ENCODE peak calls at places on chromosomes 16 and 17, in four cellular contexts. I is CD4-positive, alpha-beta memory T cell; V is CD8-positive, alpha-beta T cell; M is astrocyte. D is an unnamed sample.

GRCh38 chr17:63542942-63543821 is 7.1 kb upstream of the DCAF7 start:
- DNase-seq in I (no peak), M (no peak), V (no peak), D (no peak)

GRCh38 chr16:49556252-49557069 is 182.9 kb downstream of the C16orf78 start:
- DNase-seq in I (no peak), M (peak; percentile 35), V (no peak), D (no peak)

GRCh38 chr17:19364699-19365498 is 2.4 kb upstream of the B9D1 start:
- DNase-seq in M (no peak), I (no peak), V (no peak), D (no peak)

GRCh38 chr17:45127583-45128300 is 4.6 kb downstream of the PLCD3 start:
- DNase-seq in M (peak; percentile 48), I (no peak), V (no peak), D (no peak)

GRCh38 chr17:44745301-44745700 is 13.5 kb upstream of the ADAM11 start:
- DNase-seq in V (no peak), M (no peak), I (no peak), D (no peak)

GRCh38 chr17:82267575-82268379 is 5.7 kb downstream of the CSNK1D start:
- DNase-seq in V (peak; percentile 60), I (no peak), M (peak; percentile 95), D (peak; percentile 19)

GRCh38 chr17:12709063-12709462 is 43.4 kb downstream of the MYOCD start:
- DNase-seq in I (no peak), V (no peak), M (peak; percentile 24), D (no peak)

GRCh38 chr17:9488556-9488955 is 87.1 kb downstream of the STX8 start:
- DNase-seq in V (no peak), M (peak; percentile 50), I (no peak), D (no peak)

GRCh38 chr16:66878067-66878466 is 2.2 kb upstream of the PDP2 start:
- DNase-seq in I (no peak), V (no peak), M (peak; percentile 54), D (no peak)

GRCh38 chr16:57084257-57084770 is 8.1 kb upstream of the CPNE2 start:
- DNase-seq in M (peak; percentile 35), I (peak; percentile 78), V (peak; percentile 82), D (peak; percentile 57)

DNA sequence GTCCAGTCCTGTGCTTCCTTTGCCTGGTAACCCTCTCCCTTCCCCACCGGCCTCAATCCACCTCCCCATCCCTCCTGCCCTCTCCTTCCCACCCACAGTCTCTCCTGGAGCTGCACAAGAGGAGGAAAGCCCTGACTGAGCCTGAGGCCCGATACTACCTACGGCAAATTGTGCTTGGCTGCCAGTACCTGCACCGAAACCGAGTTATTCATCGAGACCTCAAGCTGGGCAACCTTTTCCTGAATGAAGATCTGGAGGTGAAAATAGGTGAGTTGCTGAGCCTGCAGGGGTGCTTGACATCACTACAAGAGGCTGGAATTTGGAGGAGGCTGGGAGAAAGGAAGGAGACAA is 1.3 kb downstream of the PLK1 start:
- DNase-seq in V (no peak), I (no peak), M (no peak), D (no peak)
- H3K4me3 ChIP-seq in V (no peak overlapping the region), I (no peak overlapping the region), M (peak overlapping the region; percentile 90), D (peak overlapping the region; percentile 58)

GRCh38 chr17:7833011-7833794 is 814 bp upstream of the KDM6B start:
- DNase-seq in V (no peak), M (no peak), I (no peak), D (no peak)
- H3K4me3 ChIP-seq in V (peak overlapping the region; percentile 90), M (peak overlapping the region; percentile 77), I (peak overlapping the region; percentile 84), D (peak overlapping the region; percentile 50)

GRCh38 chr17:21279582-21279981 is 4.9 kb upstream of the MAP2K3 start:
- DNase-seq in V (no peak), M (no peak), I (no peak), D (no peak)
- H3K4me3 ChIP-seq in V (no peak overlapping the region), M (no peak overlapping the region), I (no peak overlapping the region), D (no peak overlapping the region)

GRCh38 chr17:54900457-54901229 is at the start of gene TOM1L1:
- DNase-seq in V (no peak), M (peak; percentile 47), I (peak; percentile 13), D (no peak)
- H3K4me3 ChIP-seq in V (peak within 1 kb of the TSS; percentile 15), M (peak within 1 kb of the TSS; percentile 75), I (peak within 1 kb of the TSS; percentile 2), D (no peak within 1 kb of the TSS)

GRCh38 chr16:84184775-84185174 is 2.1 kb downstream of the TAF1C start:
- DNase-seq in V (no peak), I (no peak), M (no peak), D (no peak)
- H3K4me3 ChIP-seq in V (no peak overlapping the region), I (no peak overlapping the region), M (no peak overlapping the region), D (no peak overlapping the region)

DNA sequence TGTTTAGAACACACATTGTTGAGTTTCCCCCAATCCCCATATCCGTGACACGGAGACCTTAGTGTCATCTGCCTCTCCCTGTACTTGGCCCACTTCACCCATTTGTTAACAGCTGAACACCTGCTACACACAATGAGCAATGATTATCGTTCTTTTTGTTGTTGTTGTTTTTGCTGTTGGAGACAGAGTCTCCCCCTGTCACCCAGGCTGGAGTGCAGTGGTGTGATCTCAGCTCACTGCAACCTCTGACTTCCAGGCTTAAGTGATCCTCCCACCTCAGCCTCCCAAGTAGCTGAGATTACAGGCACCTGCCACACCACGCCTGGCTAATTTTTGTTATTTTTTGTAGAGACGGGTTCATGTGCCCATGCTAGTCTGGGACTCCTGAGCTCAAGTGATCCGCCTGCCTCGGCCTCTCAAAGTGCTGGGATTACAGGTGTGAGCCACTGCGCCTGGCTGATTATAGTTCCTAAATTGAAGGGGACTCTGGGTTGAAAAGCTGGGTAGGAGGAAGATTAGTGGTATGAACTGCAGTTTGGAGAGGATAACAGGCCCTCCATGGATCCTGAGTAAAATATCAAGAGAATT is 21.6 kb downstream of the NDE1 start:
- DNase-seq in V (no peak), M (no peak), I (no peak), D (no peak)
- H3K4me3 ChIP-seq in V (no peak overlapping the region), M (no peak overlapping the region), I (no peak overlapping the region), D (no peak overlapping the region)

GRCh38 chr17:15652960-15653359 is 31.2 kb downstream of the TRIM16 start:
- DNase-seq in I (no peak), M (no peak), V (no peak), D (no peak)

GRCh38 chr17:15648384-15648783 is 28.9 kb upstream of the FBXW10B start:
- DNase-seq in I (no peak), V (no peak), M (no peak), D (no peak)

GRCh38 chr17:15651583-15652110 is 32.1 kb upstream of the FBXW10B start:
- DNase-seq in I (no peak), M (peak; percentile 98), V (no peak), D (no peak)

GRCh38 chr17:15649861-15650391 is 30.4 kb upstream of the FBXW10B start:
- DNase-seq in I (no peak), V (no peak), M (peak; percentile 47), D (no peak)

GRCh38 chr17:15651001-15651582 is 31.6 kb upstream of the FBXW10B start:
- DNase-seq in I (no peak), M (no peak), V (no peak), D (no peak)
- H3K4me3 ChIP-seq in I (peak overlapping the region; percentile 7), M (peak overlapping the region; percentile 81), V (no peak overlapping the region), D (peak overlapping the region; percentile 88)

DNA sequence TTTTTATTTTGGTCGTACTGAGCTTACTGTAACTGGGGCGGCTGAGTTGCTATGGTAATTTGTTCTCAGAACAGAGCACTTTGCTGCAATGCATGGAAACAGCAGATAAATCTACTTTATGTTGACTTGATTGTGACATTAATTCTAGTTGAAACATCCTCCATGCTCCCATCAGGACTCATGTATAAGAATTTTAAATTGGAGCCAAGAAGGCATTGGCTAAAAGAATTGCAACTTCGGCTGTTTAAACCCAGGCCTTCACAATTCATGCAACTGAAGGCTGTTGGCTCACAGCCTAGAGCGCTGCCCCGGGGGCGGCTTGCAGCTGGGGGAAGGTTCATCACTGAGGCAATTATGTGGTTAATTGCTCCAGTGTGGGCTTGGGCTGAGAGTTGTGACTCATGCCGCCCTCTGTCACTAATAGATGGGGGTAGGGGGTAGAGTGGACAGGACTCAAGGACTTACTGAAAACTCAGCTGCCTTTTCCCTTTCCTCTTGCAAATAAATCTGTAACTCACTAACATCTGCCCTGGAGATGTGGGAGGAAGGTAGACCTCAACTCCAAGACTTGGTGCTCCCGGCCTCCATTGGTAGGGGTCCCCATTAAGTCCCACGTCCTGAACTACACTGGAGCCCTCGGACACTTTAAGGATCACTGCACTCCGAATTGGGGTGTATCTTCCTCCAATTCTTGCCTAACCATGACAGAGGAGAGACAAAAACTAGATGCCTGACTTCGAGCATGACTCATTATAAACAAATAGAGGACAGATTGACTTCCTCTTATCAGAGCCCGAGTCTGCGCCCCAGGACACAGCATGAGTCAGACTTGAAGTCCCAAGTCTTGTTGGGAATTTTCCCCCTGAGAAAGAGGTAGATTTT is 37.5 kb downstream of the ERCC4 start:
- DNase-seq in V (no peak), M (peak; percentile 97), I (no peak), D (no peak)
- H3K4me3 ChIP-seq in V (no peak overlapping the region), M (peak overlapping the region; percentile 55), I (peak overlapping the region; percentile 19), D (peak overlapping the region; percentile 79)